ENCODE peak calls at places on chromosome 6, in five cellular contexts. L is HepG2, J is ovary, P is suprapubic skin, H is IMR-90. U is an unnamed sample.

GRCh38 chr6:14079433-14079832 is 38.1 kb upstream of the CD83 start:
- DNase-seq in L (no peak), J (no peak), P (no peak), H (peak; percentile 53), U (no peak)

GRCh38 chr6:139587469-139587868 is 213.0 kb upstream of the CITED2 start:
- DNase-seq in L (peak; percentile 76), J (no peak), P (no peak), H (peak; percentile 93), U (no peak)

GRCh38 chr6:25637946-25638345 is 14.1 kb upstream of the SCGN start:
- DNase-seq in L (peak; percentile 38), J (no peak), P (no peak), H (no peak), U (no peak)

GRCh38 chr6:52230685-52231084 is 13.6 kb downstream of the IL17F start:
- DNase-seq in L (no peak), J (no peak), P (no peak), H (no peak), U (no peak)

GRCh38 chr6:11921017-11921438 is 91.1 kb upstream of the HIVEP1 start:
- DNase-seq in L (no peak), J (no peak), P (peak; percentile 78), H (peak; percentile 95), U (no peak)

GRCh38 chr6:36493859-36494258 is 51.1 kb downstream of the KCTD20 start:
- DNase-seq in L (peak; percentile 88), J (no peak), P (no peak), H (no peak), U (no peak)

GRCh38 chr6:24802271-24803059 is 3.7 kb upstream of the ARMH2 start:
- DNase-seq in L (peak; percentile 61), J (no peak), P (no peak), H (peak; percentile 48), U (no peak)

GRCh38 chr6:124879110-124879991 is 82.9 kb upstream of the RNF217 start:
- DNase-seq in L (no peak), J (no peak), P (no peak), H (no peak), U (no peak)

GRCh38 chr6:166951670-166952060 is 4.7 kb downstream of the RNASET2 start:
- DNase-seq in L (no peak), J (no peak), P (no peak), H (no peak), U (no peak)

GRCh38 chr6:33862536-33862935 is 58.7 kb upstream of the MLN start:
- DNase-seq in L (no peak), J (no peak), P (no peak), H (no peak), U (no peak)

GRCh38 chr6:126721581-126722145 is 381.7 kb downstream of the CENPW start:
- DNase-seq in L (no peak), J (no peak), P (no peak), H (peak; percentile 95), U (no peak)

GRCh38 chr6:106422551-106422950 is 62.0 kb downstream of the CRYBG1 start:
- DNase-seq in L (no peak), J (no peak), P (no peak), H (no peak), U (no peak)

GRCh38 chr6:143176090-143177021 is 115.7 kb downstream of the AIG1 start:
- DNase-seq in L (no peak), J (no peak), P (no peak), H (peak; percentile 88), U (peak; percentile 63)

GRCh38 chr6:484086-484728 is 92.7 kb downstream of the IRF4 start:
- DNase-seq in L (no peak), J (no peak), P (no peak), H (peak; percentile 16), U (no peak)

GRCh38 chr6:46129634-46130505 is at the start of gene ENPP4:
- DNase-seq in L (peak; percentile 15), J (peak; percentile 82), P (peak; percentile 78), H (peak; percentile 23), U (peak; percentile 92)

GRCh38 chr6:138343112-138343511 is 34.6 kb upstream of the SMIM28 start:
- DNase-seq in L (no peak), J (no peak), P (no peak), H (no peak), U (no peak)
- TF ChIP-seq POLR2A in L (no peak), J (no peak), P (no peak), H (no peak), U (no peak)

GRCh38 chr6:30884521-30885480 is 482 bp downstream of the DDR1 start:
- DNase-seq in L (no peak), J (peak; percentile 74), P (no peak), H (peak; percentile 15), U (peak; percentile 58)

GRCh38 chr6:30883476-30883742 is 910 bp upstream of the DDR1 start:
- DNase-seq in L (no peak), J (no peak), P (no peak), H (no peak), U (no peak)

GRCh38 chr6:30882764-30883475 is 1.4 kb upstream of the DDR1 start:
- DNase-seq in L (no peak), J (peak; percentile 58), P (no peak), H (no peak), U (peak; percentile 68)

GRCh38 chr6:30885481-30885998 is 1.2 kb downstream of the DDR1 start:
- DNase-seq in L (peak; percentile 70), J (no peak), P (no peak), H (peak; percentile 18), U (no peak)

DNA sequence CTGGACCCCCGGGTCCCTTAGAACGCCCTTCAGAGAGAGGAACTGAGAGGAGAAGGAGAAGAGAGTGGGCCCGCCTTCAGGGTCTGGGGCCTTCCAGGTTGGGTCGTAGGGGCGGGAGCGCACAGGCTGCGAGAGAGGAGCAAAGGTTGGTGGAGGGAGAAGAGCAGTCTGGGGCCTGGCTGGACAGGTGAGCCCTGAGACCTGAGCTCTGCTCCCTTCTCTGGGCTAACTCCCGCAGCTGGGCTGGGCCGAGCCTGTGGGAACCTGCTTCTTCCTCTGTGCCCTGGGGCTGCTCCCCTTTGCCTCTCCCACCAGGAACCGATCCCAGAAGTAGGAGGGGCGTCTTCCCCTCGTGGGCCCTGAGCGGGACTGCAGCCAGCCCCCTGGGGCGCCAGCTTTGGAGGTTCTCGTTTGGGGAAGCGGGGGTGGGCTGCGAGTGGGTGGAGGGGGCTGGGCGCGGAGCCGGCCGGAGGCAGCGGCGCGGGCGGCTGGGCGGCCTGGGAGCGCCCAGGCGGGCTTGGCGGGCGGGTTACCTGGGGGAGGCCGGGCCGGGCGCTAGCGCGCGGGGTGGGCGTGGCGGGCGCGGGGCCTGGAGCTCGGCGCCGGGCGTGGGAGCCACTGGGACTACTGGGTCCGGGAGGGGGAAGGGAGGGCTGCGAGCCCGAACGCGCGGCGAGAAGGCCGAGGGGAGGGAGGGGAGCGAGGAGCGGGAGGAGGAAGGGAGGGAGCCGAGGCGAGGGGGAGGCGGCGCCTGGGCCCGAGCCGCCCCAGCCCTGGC is at the start of gene DDR1:
- DNase-seq in L (peak; percentile 38), J (peak; percentile 94), P (peak; percentile 89), H (peak; percentile 54), U (peak; percentile 81)
- H3K4me1 ChIP-seq in L (peaks cover 56% of the 10 kb centered on the region), J (peaks cover 16% of the 10 kb centered on the region), P (peaks cover 60% of the 10 kb centered on the region), H (peaks cover 47% of the 10 kb centered on the region), U (peaks cover 45% of the 10 kb centered on the region)

GRCh38 chr6:131212928-131213327 is 77.7 kb downstream of the AKAP7 start:
- DNase-seq in L (no peak), J (no peak), P (no peak), H (no peak), U (no peak)

GRCh38 chr6:131208787-131209186 is 73.5 kb downstream of the AKAP7 start:
- DNase-seq in L (no peak), J (no peak), P (no peak), H (no peak), U (no peak)

GRCh38 chr6:131212024-131212423 is 76.8 kb downstream of the AKAP7 start:
- DNase-seq in L (no peak), J (no peak), P (no peak), H (peak; percentile 72), U (no peak)

GRCh38 chr6:131213501-131213990 is 78.3 kb downstream of the AKAP7 start:
- DNase-seq in L (no peak), J (no peak), P (no peak), H (peak; percentile 61), U (no peak)

DNA sequence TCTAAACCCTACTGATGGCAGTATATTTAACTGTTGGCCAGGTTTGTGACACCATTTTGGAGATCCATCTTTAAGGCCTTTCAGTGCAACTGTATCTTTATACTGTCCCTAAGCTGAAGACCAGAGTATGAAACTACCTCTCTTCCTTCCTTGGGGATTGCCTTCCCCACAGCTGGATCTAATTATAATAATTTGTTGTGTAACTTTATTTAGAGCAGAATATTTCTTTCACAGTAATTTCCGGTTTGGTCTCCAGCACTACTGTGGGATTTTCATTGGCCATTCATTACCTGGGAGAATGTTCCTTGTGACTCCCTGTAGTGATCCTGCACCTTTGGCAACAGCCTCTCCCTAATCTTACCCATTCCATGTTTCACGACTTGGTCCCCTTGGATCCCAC is 75.2 kb downstream of the AKAP7 start:
- DNase-seq in L (no peak), J (no peak), P (no peak), H (no peak), U (no peak)
- TF ChIP-seq POLR2A in L (no peak), J (no peak), P (no peak), H (no peak), U (no peak)

GRCh38 chr6:3480009-3480408 is 23.2 kb upstream of the SLC22A23 start:
- DNase-seq in L (no peak), J (no peak), P (no peak), H (no peak), U (no peak)

GRCh38 chr6:3481640-3482039 is 24.8 kb upstream of the SLC22A23 start:
- DNase-seq in L (no peak), J (no peak), P (no peak), H (no peak), U (no peak)

GRCh38 chr6:3473773-3474172 is 16.9 kb upstream of the SLC22A23 start:
- DNase-seq in L (no peak), J (no peak), P (no peak), H (no peak), U (no peak)

GRCh38 chr6:3482869-3483268 is 26.0 kb upstream of the SLC22A23 start:
- DNase-seq in L (no peak), J (no peak), P (no peak), H (no peak), U (no peak)

GRCh38 chr6:3478341-3478740 is 21.5 kb upstream of the SLC22A23 start:
- DNase-seq in L (no peak), J (no peak), P (no peak), H (no peak), U (no peak)
- H3K4me1 ChIP-seq in L (no peaks in the 10 kb centered on the region), J (no peaks in the 10 kb centered on the region), P (peaks cover 5% of the 10 kb centered on the region), H (no peaks in the 10 kb centered on the region), U (peaks cover 3% of the 10 kb centered on the region)

GRCh38 chr6:89412071-89413005 is at the start of gene RRAGD:
- DNase-seq in L (no peak), J (peak; percentile 41), P (peak; percentile 83), H (no peak), U (peak; percentile 86)
- TF ChIP-seq POLR2A in L (no peak), J (no peak), P (no peak), H (no peak), U (no peak)

GRCh38 chr6:162377735-162378134 is 349.8 kb downstream of the PRKN start:
- DNase-seq in L (no peak), J (no peak), P (no peak), H (no peak), U (no peak)
- H3K4me1 ChIP-seq in L (peaks cover 15% of the 10 kb centered on the region), J (no peaks in the 10 kb centered on the region), P (no peaks in the 10 kb centered on the region), H (no peaks in the 10 kb centered on the region), U (no peaks in the 10 kb centered on the region)